ENCODE peak calls at places on chromosome 1, in four cellular contexts. One of them, this sample, is unnamed.

GRCh38 chr1:35894183-35894582 is 11.2 kb downstream of the AGO1 start:
- DNase-seq in GM23248: no peak
- DNase-seq in neural progenitor cell: no peak
- DNase-seq in HCT116: no peak
- DNase-seq in this sample: no peak

GRCh38 chr1:61618755-61619154 is 106.2 kb downstream of the TM2D1 start:
- DNase-seq in GM23248: no peak
- DNase-seq in neural progenitor cell: no peak
- DNase-seq in HCT116: no peak
- DNase-seq in this sample: no peak

GRCh38 chr1:165837838-165838364 is 10.5 kb downstream of the UCK2 start:
- DNase-seq in GM23248: no peak
- DNase-seq in neural progenitor cell: no peak
- DNase-seq in HCT116: no peak
- DNase-seq in this sample: no peak

GRCh38 chr1:110982320-110982719 is 18.6 kb upstream of the LRIF1 start:
- DNase-seq in GM23248: no peak
- DNase-seq in neural progenitor cell: no peak
- DNase-seq in HCT116: no peak
- DNase-seq in this sample: no peak

GRCh38 chr1:205672395-205672889 is 7.9 kb downstream of the SLC45A3 start:
- DNase-seq in GM23248: no peak
- DNase-seq in neural progenitor cell: peak; percentile 5
- DNase-seq in HCT116: no peak
- DNase-seq in this sample: no peak

GRCh38 chr1:231684333-231685244 is 58.0 kb downstream of the DISC1 start:
- DNase-seq in GM23248: no peak
- DNase-seq in neural progenitor cell: no peak
- DNase-seq in HCT116: no peak
- DNase-seq in this sample: no peak

GRCh38 chr1:156684227-156684782 is 7.1 kb upstream of the NES start:
- DNase-seq in GM23248: peak; percentile 86
- DNase-seq in neural progenitor cell: no peak
- DNase-seq in HCT116: no peak
- DNase-seq in this sample: no peak

GRCh38 chr1:17654519-17654918 is 100.6 kb upstream of the ACTL8 start:
- DNase-seq in GM23248: no peak
- DNase-seq in neural progenitor cell: no peak
- DNase-seq in HCT116: no peak
- DNase-seq in this sample: no peak

GRCh38 chr1:30908446-30908885 is at the start of gene SDC3:
- DNase-seq in GM23248: peak; percentile 78
- DNase-seq in neural progenitor cell: peak; percentile 85
- DNase-seq in HCT116: no peak
- DNase-seq in this sample: peak; percentile 25

GRCh38 chr1:185786524-185786923 is 52.3 kb downstream of the HMCN1 start:
- DNase-seq in GM23248: peak; percentile 56
- DNase-seq in neural progenitor cell: no peak
- DNase-seq in HCT116: no peak
- DNase-seq in this sample: no peak

GRCh38 chr1:231590453-231591198 is 36.0 kb upstream of the DISC1 start:
- DNase-seq in GM23248: peak; percentile 84
- DNase-seq in neural progenitor cell: peak; percentile 67
- DNase-seq in HCT116: peak; percentile 47
- DNase-seq in this sample: peak; percentile 66

GRCh38 chr1:20439282-20439681 is 46.7 kb downstream of the CAMK2N1 start:
- DNase-seq in GM23248: peak; percentile 55
- DNase-seq in neural progenitor cell: peak; percentile 65
- DNase-seq in HCT116: no peak
- DNase-seq in this sample: no peak

GRCh38 chr1:37989381-37989930 is 366 bp downstream of the SF3A3 start:
- DNase-seq in GM23248: peak; percentile 72
- DNase-seq in neural progenitor cell: peak; percentile 75
- DNase-seq in HCT116: no peak
- DNase-seq in this sample: peak; percentile 39

GRCh38 chr1:6028042-6028895 is 17.4 kb upstream of the KCNAB2 start:
- DNase-seq in GM23248: no peak
- DNase-seq in neural progenitor cell: no peak
- DNase-seq in HCT116: no peak
- DNase-seq in this sample: no peak

GRCh38 chr1:32068891-32069590 is 3.7 kb upstream of the TMEM39B start:
- DNase-seq in GM23248: peak; percentile 79
- DNase-seq in neural progenitor cell: peak; percentile 53
- DNase-seq in HCT116: no peak
- DNase-seq in this sample: no peak

GRCh38 chr1:109258481-109259466 is 9.4 kb downstream of the CELSR2 start:
- DNase-seq in GM23248: no peak
- DNase-seq in neural progenitor cell: no peak
- DNase-seq in HCT116: no peak
- DNase-seq in this sample: no peak

GRCh38 chr1:56654126-56654923 is 9.2 kb downstream of the PRKAA2 start:
- DNase-seq in GM23248: no peak
- DNase-seq in neural progenitor cell: no peak
- DNase-seq in HCT116: no peak
- DNase-seq in this sample: no peak

GRCh38 chr1:31389616-31390015 is 16.7 kb upstream of the FABP3 start:
- DNase-seq in GM23248: no peak
- DNase-seq in neural progenitor cell: no peak
- DNase-seq in HCT116: no peak
- DNase-seq in this sample: no peak

GRCh38 chr1:75625795-75626194 is 14.9 kb upstream of the SLC44A5 start:
- DNase-seq in GM23248: no peak
- DNase-seq in neural progenitor cell: no peak
- DNase-seq in HCT116: no peak
- DNase-seq in this sample: no peak

GRCh38 chr1:147924813-147925212 is 3.4 kb upstream of the GPR89B start:
- DNase-seq in GM23248: no peak
- DNase-seq in neural progenitor cell: no peak
- DNase-seq in HCT116: no peak
- DNase-seq in this sample: no peak

GRCh38 chr1:11134352-11135266 is 34.9 kb upstream of the EXOSC10 start:
- DNase-seq in GM23248: peak; percentile 47
- DNase-seq in neural progenitor cell: no peak
- DNase-seq in HCT116: no peak
- DNase-seq in this sample: no peak

GRCh38 chr1:156104065-156104810 is 10.3 kb upstream of the LMNA start:
- DNase-seq in GM23248: peak; percentile 97
- DNase-seq in neural progenitor cell: no peak
- DNase-seq in HCT116: no peak
- DNase-seq in this sample: no peak

GRCh38 chr1:30414086-30414850 is 309.1 kb downstream of the MATN1 start:
- DNase-seq in GM23248: no peak
- DNase-seq in neural progenitor cell: no peak
- DNase-seq in HCT116: no peak
- DNase-seq in this sample: no peak

DNA sequence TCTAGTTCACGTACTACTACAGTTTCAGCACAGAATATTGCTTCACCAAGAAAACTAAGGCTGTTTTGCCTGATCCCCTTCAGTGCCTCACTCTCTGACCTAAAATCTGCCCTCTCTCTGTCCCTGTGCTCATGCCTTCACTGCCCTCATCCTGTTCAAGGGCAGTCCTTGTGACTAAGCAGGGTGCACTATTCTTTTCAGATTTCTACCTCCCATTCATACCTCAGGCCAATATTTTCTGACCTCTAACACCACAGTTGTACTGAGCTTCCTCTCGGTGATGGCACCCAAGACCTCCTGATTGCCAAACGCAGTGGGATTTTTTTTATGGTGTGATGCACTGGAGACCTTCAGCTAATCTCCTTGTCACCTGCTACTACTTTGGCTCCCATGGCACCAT is 57.7 kb upstream of the GADD45A start:
- DNase-seq in GM23248: no peak
- DNase-seq in neural progenitor cell: no peak
- DNase-seq in HCT116: no peak
- DNase-seq in this sample: no peak
- H3K9ac ChIP-seq in GM23248: no peak overlapping the region
- H3K9ac ChIP-seq in neural progenitor cell: no peak overlapping the region
- H3K9ac ChIP-seq in HCT116: no peak overlapping the region
- H3K9ac ChIP-seq in this sample: no peak overlapping the region

GRCh38 chr1:209790286-209791193 is 6.2 kb upstream of the C1orf74 start:
- DNase-seq in GM23248: peak; percentile 7
- DNase-seq in neural progenitor cell: no peak
- DNase-seq in HCT116: no peak
- DNase-seq in this sample: no peak
- TF ChIP-seq EZH2phosphoT487 in GM23248: no peak
- TF ChIP-seq EZH2phosphoT487 in neural progenitor cell: no peak
- TF ChIP-seq EZH2phosphoT487 in HCT116: no peak
- TF ChIP-seq EZH2phosphoT487 in this sample: no peak

GRCh38 chr1:150256193-150256548 is 1.4 kb upstream of the CA14 start:
- DNase-seq in GM23248: no peak
- DNase-seq in neural progenitor cell: no peak
- DNase-seq in HCT116: no peak
- DNase-seq in this sample: no peak

GRCh38 chr1:150258275-150258666 is 697 bp downstream of the CA14 start:
- DNase-seq in GM23248: no peak
- DNase-seq in neural progenitor cell: peak; percentile 39
- DNase-seq in HCT116: no peak
- DNase-seq in this sample: no peak

GRCh38 chr1:150259217-150259616 is 1.6 kb downstream of the CA14 start:
- DNase-seq in GM23248: no peak
- DNase-seq in neural progenitor cell: no peak
- DNase-seq in HCT116: no peak
- DNase-seq in this sample: no peak

GRCh38 chr1:150256549-150257341 is 829 bp upstream of the CA14 start:
- DNase-seq in GM23248: peak; percentile 28
- DNase-seq in neural progenitor cell: peak; percentile 84
- DNase-seq in HCT116: no peak
- DNase-seq in this sample: no peak

DNA sequence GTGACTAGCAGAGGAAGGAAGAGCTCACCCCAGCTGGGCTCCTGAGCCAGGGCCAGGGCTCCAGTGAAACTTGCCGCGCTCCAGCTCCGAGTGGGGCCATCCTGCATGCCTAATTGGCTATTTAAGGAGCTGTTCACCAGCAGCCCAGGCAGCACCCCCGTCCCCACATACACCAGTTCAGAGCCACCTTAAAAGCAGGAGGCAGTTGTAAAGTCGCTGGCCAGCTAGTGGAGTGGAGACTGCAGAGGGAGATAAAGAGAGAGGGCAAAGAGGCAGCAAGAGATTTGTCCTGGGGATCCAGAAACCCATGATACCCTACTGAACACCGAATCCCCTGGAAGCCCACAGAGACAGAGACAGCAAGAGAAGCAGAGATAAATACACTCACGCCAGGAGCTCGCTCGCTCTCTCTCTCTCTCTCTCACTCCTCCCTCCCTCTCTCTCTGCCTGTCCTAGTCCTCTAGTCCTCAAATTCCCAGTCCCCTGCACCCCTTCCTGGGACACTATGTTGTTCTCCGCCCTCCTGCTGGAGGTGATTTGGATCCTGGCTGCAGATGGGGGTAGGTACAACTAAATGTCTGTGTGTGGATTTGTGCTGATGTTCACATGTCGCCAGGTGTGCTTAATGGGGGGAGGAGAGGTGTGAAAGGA is at the start of gene CA14:
- DNase-seq in GM23248: no peak
- DNase-seq in neural progenitor cell: peak; percentile 80
- DNase-seq in HCT116: no peak
- DNase-seq in this sample: no peak
- H3K9ac ChIP-seq in GM23248: no peak within 1 kb of the TSS
- H3K9ac ChIP-seq in neural progenitor cell: peak within 1 kb of the TSS; percentile 67
- H3K9ac ChIP-seq in HCT116: no peak within 1 kb of the TSS
- H3K9ac ChIP-seq in this sample: no peak within 1 kb of the TSS

DNA sequence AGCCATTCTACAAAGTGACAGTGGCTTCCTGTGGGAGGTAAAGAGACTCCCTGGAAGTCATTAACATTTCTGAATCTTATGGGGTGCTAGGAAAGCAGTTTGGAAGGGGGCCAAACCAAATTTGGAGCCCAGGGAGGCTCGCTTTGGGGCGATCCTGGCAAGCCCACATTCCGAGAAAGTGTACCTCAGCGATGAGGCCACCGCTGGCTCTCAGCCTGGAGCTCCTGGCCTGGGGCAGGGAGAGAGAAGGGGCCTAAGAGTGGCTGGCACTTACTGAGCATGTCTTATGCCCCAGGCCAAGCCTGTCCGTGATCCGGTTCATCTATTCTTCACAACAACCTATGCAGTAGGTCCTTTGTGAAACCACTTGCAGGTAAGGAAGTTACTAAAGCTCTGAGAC is 98.8 kb downstream of the CCDC185 start:
- DNase-seq in GM23248: no peak
- DNase-seq in neural progenitor cell: no peak
- DNase-seq in HCT116: no peak
- DNase-seq in this sample: no peak
- TF ChIP-seq EZH2phosphoT487 in GM23248: no peak
- TF ChIP-seq EZH2phosphoT487 in neural progenitor cell: no peak
- TF ChIP-seq EZH2phosphoT487 in HCT116: no peak
- TF ChIP-seq EZH2phosphoT487 in this sample: no peak

DNA sequence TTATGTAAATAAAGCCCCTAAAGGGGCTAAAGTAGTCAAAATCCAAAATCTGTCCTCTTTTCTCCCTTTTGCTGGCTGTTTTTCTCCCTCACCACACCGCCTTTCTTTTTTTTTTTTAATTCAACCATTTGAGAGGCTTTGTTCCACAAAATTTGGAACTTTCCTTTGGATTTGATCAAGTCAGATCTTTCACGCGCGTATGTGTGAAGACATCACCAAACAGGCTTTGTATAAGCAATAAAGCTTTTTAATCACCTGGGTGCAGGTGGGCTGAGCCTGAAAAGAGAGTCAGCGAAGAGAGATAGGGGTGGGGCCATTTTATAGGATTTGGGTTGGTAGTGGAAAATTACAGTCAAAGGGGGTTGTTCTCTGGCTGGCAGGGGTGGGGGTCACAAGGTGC is 5.3 kb upstream of the HPDL start:
- DNase-seq in GM23248: no peak
- DNase-seq in neural progenitor cell: no peak
- DNase-seq in HCT116: no peak
- DNase-seq in this sample: no peak
- H3K9ac ChIP-seq in GM23248: no peak overlapping the region
- H3K9ac ChIP-seq in neural progenitor cell: no peak overlapping the region
- H3K9ac ChIP-seq in HCT116: no peak overlapping the region
- H3K9ac ChIP-seq in this sample: peak overlapping the region; percentile 57

DNA sequence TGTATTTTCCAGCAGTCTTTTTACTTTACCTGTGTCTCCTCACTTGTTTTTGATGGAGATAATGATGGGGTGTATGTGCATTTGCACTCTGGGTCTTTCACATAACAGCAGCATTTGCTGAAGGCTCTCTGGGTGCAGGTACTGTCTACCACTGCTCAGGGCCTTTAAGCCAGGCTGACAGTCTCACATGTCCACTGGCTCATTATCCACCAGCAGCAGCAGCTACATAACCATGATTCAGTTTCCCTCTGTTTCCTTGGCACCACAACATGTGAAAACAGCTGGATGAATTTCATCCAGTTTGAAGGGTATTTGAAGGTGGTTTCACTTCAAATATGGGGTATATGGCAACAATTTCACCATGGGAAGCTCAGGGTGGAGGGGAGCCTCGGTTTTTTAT is 41.2 kb upstream of the ROR1 start:
- DNase-seq in GM23248: peak; percentile 67
- DNase-seq in neural progenitor cell: no peak
- DNase-seq in HCT116: no peak
- DNase-seq in this sample: no peak
- TF ChIP-seq EZH2phosphoT487 in GM23248: no peak
- TF ChIP-seq EZH2phosphoT487 in neural progenitor cell: no peak
- TF ChIP-seq EZH2phosphoT487 in HCT116: no peak
- TF ChIP-seq EZH2phosphoT487 in this sample: no peak

GRCh38 chr1:24914226-24915069 is 15.6 kb downstream of the RUNX3 start:
- DNase-seq in GM23248: peak; percentile 66
- DNase-seq in neural progenitor cell: no peak
- DNase-seq in HCT116: no peak
- DNase-seq in this sample: no peak
- H3K9ac ChIP-seq in GM23248: peak overlapping the region; percentile 23
- H3K9ac ChIP-seq in neural progenitor cell: no peak overlapping the region
- H3K9ac ChIP-seq in HCT116: no peak overlapping the region
- H3K9ac ChIP-seq in this sample: no peak overlapping the region